ENCODE peak calls at places on chromosome 6, in seven cellular contexts. W, G, Y, Q, C, D and R are unnamed samples.

GRCh38 chr6:1970151-1970561 is 275.2 kb downstream of the GMDS start:
- DNase-seq in W (no peak), G (no peak), Y (no peak), Q (no peak), C (no peak), D (no peak), R (no peak)

GRCh38 chr6:89792881-89793280 is 26.7 kb downstream of the MDN1 start:
- DNase-seq in W (peak), G (peak), Y (no peak), Q (peak), C (peak), D (no peak), R (no peak)

GRCh38 chr6:36139431-36139830 is 9.1 kb downstream of the MAPK13 start:
- DNase-seq in W (peak), G (peak), Y (no peak), Q (peak), C (no peak), D (no peak), R (no peak)

GRCh38 chr6:38179300-38179699 is 359.8 kb downstream of the ZFAND3 start:
- DNase-seq in W (no peak), G (no peak), Y (no peak), Q (peak), C (no peak), D (no peak), R (no peak)

GRCh38 chr6:6918216-6918983 is 189.4 kb upstream of the RREB1 start:
- DNase-seq in W (peak), G (peak), Y (peak), Q (peak), C (peak), D (no peak), R (no peak)

GRCh38 chr6:35168461-35168861 is 27.3 kb upstream of the TCP11 start:
- DNase-seq in W (no peak), G (no peak), Y (no peak), Q (no peak), C (no peak), D (no peak), R (no peak)

GRCh38 chr6:37554480-37554819 is 54.8 kb upstream of the CCDC167 start:
- DNase-seq in W (no peak), G (peak), Y (no peak), Q (no peak), C (peak), D (no peak), R (no peak)

GRCh38 chr6:10837009-10837691 is 1.2 kb downstream of the MAK start:
- DNase-seq in W (peak), G (peak), Y (no peak), Q (no peak), C (peak), D (peak), R (no peak)

GRCh38 chr6:165843121-165843520 is 180.1 kb upstream of the PDE10A start:
- DNase-seq in W (no peak), G (no peak), Y (no peak), Q (no peak), C (no peak), D (no peak), R (no peak)